ENCODE peak calls at places on chromosomes 5 and 9, in five cellular contexts. One of them, this sample, is unnamed.

GRCh38 chr9:109162652-109163051 is 4.4 kb downstream of the FRRS1L start:
- DNase-seq in mammary epithelial cell: no peak
- DNase-seq in stromal cell of bone marrow: no peak
- DNase-seq in 8988T: no peak
- DNase-seq in M059J: no peak
- DNase-seq in this sample: no peak

GRCh38 chr5:154519375-154519774 is 41.3 kb upstream of the HAND1 start:
- DNase-seq in 8988T: no peak
- DNase-seq in M059J: peak; percentile 77
- DNase-seq in stromal cell of bone marrow: peak; percentile 25
- DNase-seq in mammary epithelial cell: peak; percentile 59
- DNase-seq in this sample: no peak

GRCh38 chr5:36135994-36136393 is 15.7 kb downstream of the LMBRD2 start:
- DNase-seq in M059J: no peak
- DNase-seq in mammary epithelial cell: no peak
- DNase-seq in stromal cell of bone marrow: no peak
- DNase-seq in 8988T: no peak
- DNase-seq in this sample: no peak

GRCh38 chr5:176595386-176595943 is 14.5 kb downstream of the GPRIN1 start:
- DNase-seq in mammary epithelial cell: no peak
- DNase-seq in stromal cell of bone marrow: no peak
- DNase-seq in 8988T: no peak
- DNase-seq in M059J: no peak
- DNase-seq in this sample: no peak

GRCh38 chr5:134133213-134133994 is 18.9 kb downstream of the TCF7 start:
- DNase-seq in M059J: no peak
- DNase-seq in stromal cell of bone marrow: no peak
- DNase-seq in 8988T: no peak
- DNase-seq in mammary epithelial cell: no peak
- DNase-seq in this sample: no peak

GRCh38 chr5:179777909-179778308 is 15.9 kb upstream of the LTC4S start:
- DNase-seq in mammary epithelial cell: no peak
- DNase-seq in M059J: no peak
- DNase-seq in stromal cell of bone marrow: no peak
- DNase-seq in 8988T: no peak
- DNase-seq in this sample: no peak

GRCh38 chr9:96258967-96259366 is 43.0 kb downstream of the HSD17B3 start:
- DNase-seq in stromal cell of bone marrow: no peak
- DNase-seq in 8988T: no peak
- DNase-seq in mammary epithelial cell: no peak
- DNase-seq in M059J: no peak
- DNase-seq in this sample: no peak

GRCh38 chr5:67209141-67209771 is 12.7 kb upstream of the CD180 start:
- DNase-seq in mammary epithelial cell: peak; percentile 84
- DNase-seq in stromal cell of bone marrow: peak; percentile 47
- DNase-seq in 8988T: peak; percentile 56
- DNase-seq in M059J: peak; percentile 80
- DNase-seq in this sample: peak; percentile 36

GRCh38 chr5:81525690-81526089 is 131.8 kb upstream of the ACOT12 start:
- DNase-seq in mammary epithelial cell: no peak
- DNase-seq in stromal cell of bone marrow: peak; percentile 30
- DNase-seq in M059J: no peak
- DNase-seq in 8988T: no peak
- DNase-seq in this sample: no peak

GRCh38 chr5:30112842-30113241 is 1080.6 kb upstream of the CDH6 start:
- DNase-seq in mammary epithelial cell: no peak
- DNase-seq in M059J: no peak
- DNase-seq in stromal cell of bone marrow: no peak
- DNase-seq in 8988T: no peak
- DNase-seq in this sample: no peak

GRCh38 chr5:154238776-154239481 is 48.4 kb downstream of the GALNT10 start:
- DNase-seq in 8988T: no peak
- DNase-seq in mammary epithelial cell: no peak
- DNase-seq in stromal cell of bone marrow: no peak
- DNase-seq in M059J: no peak
- DNase-seq in this sample: no peak

This sample was measured in pulmonary artery endothelial cell.